ENCODE peak calls at places on chromosomes 12 and 14, in eight cellular contexts. G is HTR-8/SVneo; Z is NCI-H345; C is bronchial epithelial cell; L is EL; Y is stimulated activated CD4-positive, alpha-beta T cell treated with anti-CD3 and anti-CD28 coated beads, Interleukin-1b, Interleukin-23, amount 100 ng/mL, for 24 hours; W is H1; T is substantia nigra. U is an unnamed sample.

GRCh38 chr12:49043856-49044258 is 16.7 kb downstream of the KMT2D start:
- DNase-seq in Z (no peak), Y (peak; percentile 70), G (no peak), W (no peak), C (peak; percentile 30), T (no peak), L (peak; percentile 45), U (no peak)

GRCh38 chr14:69657961-69658360 is 46.6 kb downstream of the SUSD6 start:
- DNase-seq in L (no peak), C (peak; percentile 87), Y (no peak), T (no peak), W (no peak), G (no peak), Z (peak; percentile 86), U (no peak)

GRCh38 chr12:7061138-7061537 is 620 bp downstream of the C1S start:
- DNase-seq in W (no peak), L (no peak), G (no peak), C (no peak), T (no peak), Y (no peak), Z (no peak), U (no peak)

GRCh38 chr12:113805201-113805600 is 160.9 kb downstream of the RBM19 start:
- DNase-seq in Z (no peak), L (no peak), T (no peak), W (no peak), Y (no peak), C (no peak), G (no peak), U (no peak)

GRCh38 chr14:67999693-68000384 is 180.3 kb downstream of the RAD51B start:
- DNase-seq in L (peak; percentile 91), Y (no peak), T (no peak), Z (no peak), W (no peak), C (peak; percentile 62), G (peak; percentile 93), U (no peak)

GRCh38 chr14:38128640-38129039 is 79.1 kb upstream of the SSTR1 start:
- DNase-seq in G (no peak), C (no peak), Y (no peak), W (no peak), T (no peak), Z (no peak), L (no peak), U (no peak)

GRCh38 chr14:91403069-91403600 is 14.5 kb downstream of the CCDC88C start:
- DNase-seq in T (no peak), Y (no peak), L (no peak), W (no peak), C (no peak), G (no peak), Z (no peak), U (no peak)

GRCh38 chr14:103679351-103679750 is 35.9 kb downstream of the XRCC3 start:
- DNase-seq in W (no peak), Z (no peak), T (no peak), L (no peak), C (no peak), Y (no peak), G (peak; percentile 29), U (no peak)

GRCh38 chr12:89497467-89497866 is 27.1 kb downstream of the GALNT4 start:
- DNase-seq in T (no peak), C (no peak), Z (no peak), L (no peak), W (no peak), Y (no peak), G (no peak), U (no peak)

GRCh38 chr12:130134563-130134915 is 27.7 kb upstream of the FZD10 start:
- DNase-seq in G (no peak), Z (no peak), C (no peak), T (no peak), L (no peak), W (no peak), Y (no peak), U (no peak)

GRCh38 chr14:87690076-87690661 is 302.8 kb downstream of the GALC start:
- DNase-seq in Y (no peak), C (no peak), W (no peak), Z (no peak), G (no peak), L (no peak), T (no peak), U (no peak)

GRCh38 chr12:12070674-12071661 is at the start of gene BCL2L14:
- DNase-seq in G (no peak), C (peak; percentile 42), T (no peak), W (no peak), L (no peak), Z (no peak), Y (no peak), U (no peak)